ENCODE peak calls at places on chromosomes 11 and 22, in seven cellular contexts. V is lower leg skin, L is GM10248, T is AG09309, I is epithelial cell of esophagus, G is heart left ventricle, H is stomach. O is an unnamed sample.

GRCh38 chr11:46001427-46002049 is 79.1 kb downstream of the LARGE2 start:
- DNase-seq in H (no peak), V (no peak), T (no peak), G (no peak), I (no peak), L (no peak), O (no peak)

GRCh38 chr11:132772712-132773545 is 759.4 kb downstream of the OPCML start:
- DNase-seq in L (no peak), H (no peak), I (no peak), V (no peak), G (no peak), T (no peak), O (no peak)

GRCh38 chr22:49487950-49488349 is 339.7 kb downstream of the BRD1 start:
- DNase-seq in L (no peak), G (no peak), I (peak; percentile 39), V (no peak), T (no peak), H (no peak), O (peak; percentile 83)

GRCh38 chr11:79431535-79431934 is 9.3 kb downstream of the TENM4 start:
- DNase-seq in H (no peak), L (no peak), G (no peak), T (no peak), I (peak; percentile 92), V (no peak), O (no peak)

GRCh38 chr11:75339685-75340409 is 11.6 kb downstream of the ARRB1 start:
- DNase-seq in T (no peak), L (no peak), G (no peak), I (no peak), V (no peak), H (no peak), O (no peak)

GRCh38 chr22:44154431-44154942 is 26.2 kb upstream of the PARVG start:
- DNase-seq in L (no peak), T (peak; percentile 47), I (no peak), G (no peak), H (no peak), V (no peak), O (no peak)

GRCh38 chr11:1308745-1309497 is 511 bp downstream of the TOLLIP start:
- DNase-seq in H (no peak), G (no peak), V (peak; percentile 89), L (no peak), T (no peak), I (peak; percentile 27), O (no peak)

GRCh38 chr11:94025695-94026394 is 4.7 kb downstream of the HEPHL1 start:
- DNase-seq in T (no peak), H (no peak), G (no peak), V (no peak), L (no peak), I (no peak), O (no peak)

GRCh38 chr11:65366340-65366773 is 11.8 kb downstream of the TIGD3 start:
- DNase-seq in L (peak; percentile 82), H (no peak), I (peak; percentile 84), T (peak; percentile 55), G (no peak), V (no peak), O (peak; percentile 49)

GRCh38 chr11:68229601-68230000 is 16.5 kb upstream of the KMT5B start:
- DNase-seq in L (no peak), H (no peak), G (no peak), T (no peak), V (no peak), I (no peak), O (no peak)

GRCh38 chr11:128407962-128408361 is 179.4 kb downstream of the ETS1 start:
- DNase-seq in V (no peak), H (no peak), T (peak; percentile 74), G (no peak), I (peak; percentile 29), L (no peak), O (no peak)

GRCh38 chr11:8765294-8765693 is 82.7 kb downstream of the RPL27A start:
- DNase-seq in I (peak; percentile 53), L (no peak), T (no peak), H (no peak), G (no peak), V (no peak), O (no peak)

GRCh38 chr22:17339095-17339693 is 30.1 kb upstream of the CECR2 start:
- DNase-seq in V (no peak), L (no peak), I (peak; percentile 45), G (no peak), H (no peak), T (no peak), O (no peak)

GRCh38 chr11:19380375-19380774 is 139.6 kb upstream of the E2F8 start:
- DNase-seq in G (no peak), I (peak; percentile 91), H (no peak), T (peak; percentile 48), L (no peak), V (peak; percentile 32), O (peak; percentile 21)

GRCh38 chr22:35306350-35306967 is 6.8 kb downstream of the TOM1 start:
- DNase-seq in H (no peak), I (no peak), L (no peak), T (no peak), V (no peak), G (no peak), O (no peak)

GRCh38 chr22:19446603-19447387 is 716 bp downstream of the C22orf39 start:
- DNase-seq in G (no peak), I (no peak), T (no peak), H (no peak), V (peak; percentile 78), L (peak; percentile 22), O (no peak)

GRCh38 chr22:38881464-38881871 is 9.5 kb upstream of the CBX6 start:
- DNase-seq in V (peak; percentile 91), T (peak; percentile 67), L (no peak), I (no peak), H (peak; percentile 59), G (no peak), O (no peak)

GRCh38 chr11:47409440-47410403 is 1.3 kb downstream of the SLC39A13 start:
- DNase-seq in L (no peak), I (peak; percentile 85), T (no peak), G (no peak), H (no peak), V (no peak), O (no peak)

GRCh38 chr11:96219981-96220623 is 122.9 kb downstream of the MAML2 start:
- DNase-seq in H (no peak), V (no peak), T (no peak), L (no peak), I (peak; percentile 63), G (no peak), O (no peak)

GRCh38 chr11:117985953-117986887 is at the start of gene IL10RA:
- DNase-seq in I (peak; percentile 63), V (peak; percentile 94), H (peak; percentile 84), T (no peak), L (peak; percentile 96), G (peak; percentile 95), O (peak; percentile 79)

GRCh38 chr22:42236848-42237247 is 33.6 kb downstream of the TCF20 start:
- DNase-seq in V (no peak), H (no peak), T (no peak), G (no peak), I (no peak), L (no peak), O (no peak)

DNA sequence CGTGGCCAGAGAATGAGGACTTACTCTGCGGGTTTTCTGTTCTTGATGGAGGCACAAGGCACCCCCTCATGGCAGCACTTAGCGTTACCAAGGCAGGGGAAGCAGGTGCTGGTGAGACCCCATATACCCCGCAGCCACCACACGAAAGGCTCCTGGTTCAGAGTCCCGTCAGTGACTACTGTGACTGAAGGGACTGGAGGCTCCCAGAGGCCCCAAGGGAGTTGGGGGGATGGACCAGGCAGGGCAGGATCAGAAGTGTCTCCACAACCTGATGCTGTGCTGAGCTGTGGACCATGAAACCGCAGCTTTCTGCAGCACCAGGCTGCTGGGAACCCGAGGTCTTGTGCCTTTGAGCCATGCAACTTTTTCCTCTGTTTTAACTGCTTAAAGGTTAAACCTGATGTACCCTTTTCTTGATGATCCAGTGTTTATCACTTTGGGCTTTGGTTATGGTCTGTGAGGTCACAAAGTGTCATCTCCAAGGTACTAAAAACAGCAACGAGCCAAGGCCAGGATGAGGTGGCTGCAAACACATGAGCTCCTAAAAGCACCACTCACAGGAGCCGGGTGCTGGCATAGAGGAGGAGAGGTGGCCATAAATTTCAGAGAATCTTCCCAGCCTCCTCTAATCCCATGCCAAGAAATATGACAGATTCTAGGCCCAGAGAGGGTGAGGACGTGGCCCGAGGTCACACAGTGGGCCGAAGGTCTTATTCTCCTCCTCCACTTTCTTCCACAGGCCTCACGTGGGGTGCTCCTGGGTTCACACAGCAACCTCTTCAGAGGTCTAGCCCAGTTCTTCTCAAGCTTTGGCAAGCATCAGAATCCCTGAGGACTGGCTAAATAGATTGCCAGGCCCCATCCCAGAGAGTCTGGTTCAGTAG is 4.2 kb upstream of the LRRC32 start:
- DNase-seq in I (no peak), G (peak; percentile 4), T (no peak), L (peak; percentile 62), V (no peak), H (no peak), O (no peak)
- TF ChIP-seq CTCF in I (no peak), G (no peak), T (no peak), L (no peak), V (no peak), H (no peak), O (no peak)

GRCh38 chr22:46758867-46759290 is 3.6 kb upstream of the TBC1D22A start:
- DNase-seq in V (no peak), L (peak; percentile 60), I (peak; percentile 76), G (peak; percentile 63), H (peak; percentile 76), T (no peak), O (peak; percentile 65)
- TF ChIP-seq CTCF in V (no peak), L (peak; percentile 73), I (peak; percentile 82), G (peak; percentile 76), H (peak; percentile 47), T (peak; percentile 81), O (peak; percentile 77)

DNA sequence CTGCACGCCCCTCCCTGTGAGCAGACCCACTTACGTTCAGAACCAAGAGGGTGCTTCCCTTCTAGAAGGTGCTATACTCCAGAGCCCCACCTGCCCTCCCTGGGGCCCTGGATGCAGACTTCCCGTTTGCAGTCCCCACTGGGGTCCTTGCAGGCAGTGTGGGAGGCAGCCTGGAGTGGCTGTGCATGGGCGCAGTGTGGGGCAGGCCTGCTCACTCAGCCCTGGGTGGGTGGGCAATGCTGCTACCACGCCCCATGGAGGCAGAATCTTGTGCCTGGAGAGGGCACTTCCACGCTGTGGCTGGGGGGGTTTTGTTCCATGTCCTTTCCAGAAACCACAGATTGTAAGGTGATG is 116.2 kb downstream of the KCNQ1OT1 start:
- DNase-seq in G (peak; percentile 31), H (peak; percentile 18), V (no peak), T (no peak), L (no peak), I (no peak), O (no peak)
- TF ChIP-seq CTCF in G (no peak), H (no peak), V (no peak), T (no peak), L (no peak), I (no peak), O (no peak)

DNA sequence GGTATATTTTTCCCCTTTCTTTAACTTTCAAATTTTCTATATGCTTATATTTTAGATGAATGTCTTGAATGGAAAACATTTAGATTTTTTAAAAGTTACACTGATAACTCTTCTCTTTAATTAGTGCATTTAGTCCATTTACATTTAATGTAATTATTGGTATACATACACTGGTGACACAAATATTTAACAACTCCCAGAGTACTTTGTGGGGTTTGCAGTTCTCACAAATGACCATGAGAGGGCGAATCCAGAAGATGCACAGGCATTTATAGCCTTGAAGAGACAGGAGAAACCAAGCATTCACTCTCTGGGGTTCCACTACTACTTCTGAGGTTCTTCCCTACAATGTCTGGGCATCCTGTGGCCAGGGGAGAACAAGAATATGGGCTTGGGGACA is 125.1 kb downstream of the TIMP3 start:
- DNase-seq in V (no peak), T (no peak), H (no peak), L (peak; percentile 29), I (peak; percentile 66), G (no peak), O (peak; percentile 34)
- TF ChIP-seq CTCF in V (no peak), T (peak; percentile 67), H (peak; percentile 51), L (peak; percentile 43), I (peak; percentile 76), G (peak; percentile 58), O (peak; percentile 53)